ENCODE peak calls at places on chromosomes 4 and X, in six cellular contexts. H is ascending aorta; T is cardiac fibroblast; F is lung; N is CD8-positive, alpha-beta T cell; S is fibroblast of the aortic adventitia. J is an unnamed sample.

GRCh38 chrX:24561121-24561520 is 86.0 kb downstream of the PCYT1B start:
- DNase-seq in N (no peak), H (no peak), S (peak), T (peak), F (no peak), J (peak)

GRCh38 chrX:19628006-19628575 is 112.8 kb upstream of the MAP3K15 start:
- DNase-seq in F (no peak), H (no peak), N (no peak), S (peak), T (no peak), J (no peak)

GRCh38 chr4:4425696-4426095 is 38.8 kb downstream of the NSG1 start:
- DNase-seq in S (no peak), H (no peak), T (no peak), F (no peak), N (no peak), J (no peak)

GRCh38 chrX:14344172-14344940 is 185.0 kb upstream of the GLRA2 start:
- DNase-seq in N (no peak), S (no peak), F (no peak), T (no peak), H (no peak), J (no peak)

GRCh38 chr4:109406337-109406931 is 27.2 kb upstream of the SEC24B start:
- DNase-seq in S (peak), F (no peak), H (no peak), N (no peak), T (peak), J (peak)

GRCh38 chr4:122050836-122051235 is 99.0 kb upstream of the TRPC3 start:
- DNase-seq in F (no peak), N (no peak), H (no peak), T (no peak), S (no peak), J (no peak)

GRCh38 chr4:48331577-48332340 is 9.6 kb upstream of the SLAIN2 start:
- DNase-seq in S (peak), T (peak), N (no peak), H (no peak), F (no peak), J (peak)

GRCh38 chrX:107684956-107685385 is 56.7 kb downstream of the PRPS1 start:
- DNase-seq in S (peak), F (peak), H (peak), N (no peak), T (peak), J (peak)

GRCh38 chr4:138696771-138697170 is 318.8 kb upstream of the NOCT start:
- DNase-seq in N (no peak), F (no peak), H (no peak), T (no peak), S (no peak), J (no peak)

GRCh38 chr4:171117457-171117856 is 695.7 kb upstream of the GALNTL6 start:
- DNase-seq in N (no peak), S (no peak), H (no peak), F (no peak), T (no peak), J (no peak)

GRCh38 chr4:3372933-3373465 is 68.8 kb upstream of the HGFAC start:
- DNase-seq in S (no peak), F (peak), T (no peak), N (peak), H (peak), J (no peak)

GRCh38 chr4:69823481-69824186 is 36.3 kb downstream of the SULT1E1 start:
- DNase-seq in S (peak), N (peak), T (peak), H (no peak), F (peak), J (peak)

GRCh38 chrX:39855748-39856129 is 242.0 kb downstream of the BCOR start:
- DNase-seq in S (peak), N (peak), T (peak), H (no peak), F (no peak), J (no peak)

GRCh38 chr4:4384837-4385236 is 2.1 kb upstream of the NSG1 start:
- DNase-seq in F (no peak), T (peak), H (no peak), S (no peak), N (no peak), J (peak)

GRCh38 chr4:16056681-16057400 is 27.0 kb downstream of the PROM1 start:
- DNase-seq in S (no peak), H (peak), T (no peak), F (no peak), N (no peak), J (no peak)

GRCh38 chrX:2282490-2283090 is 218.2 kb downstream of the DHRSX start:
- DNase-seq in N (no peak), F (no peak), H (no peak), S (no peak), T (no peak), J (no peak)

GRCh38 chr4:11743961-11744360 is 315.3 kb upstream of the HS3ST1 start:
- DNase-seq in N (no peak), S (no peak), T (peak), H (no peak), F (no peak), J (no peak)

GRCh38 chrX:10875995-10876394 is 235.1 kb upstream of the HCCS start:
- DNase-seq in T (no peak), H (no peak), S (no peak), F (no peak), N (no peak), J (no peak)

GRCh38 chr4:133377286-133377685 is 228.2 kb downstream of the PCDH10 start:
- DNase-seq in N (no peak), H (no peak), F (no peak), S (no peak), T (no peak), J (no peak)

GRCh38 chr4:15784959-15785634 is 7.0 kb downstream of the CD38 start:
- DNase-seq in F (no peak), N (no peak), T (no peak), H (no peak), S (no peak), J (no peak)

GRCh38 chrX:45323387-45323786 is 122.7 kb upstream of the DIPK2B start:
- DNase-seq in T (no peak), S (no peak), F (no peak), N (no peak), H (no peak), J (no peak)

GRCh38 chr4:144709159-144709558 is 63.2 kb downstream of the HHIP start:
- DNase-seq in F (no peak), S (peak), H (no peak), N (no peak), T (peak), J (peak)

GRCh38 chr4:11456441-11456840 is 27.7 kb upstream of the HS3ST1 start:
- DNase-seq in H (no peak), F (no peak), S (no peak), N (no peak), T (no peak), J (no peak)

GRCh38 chr4:152525878-152526277 is 10.0 kb downstream of the FBXW7 start:
- DNase-seq in T (no peak), S (no peak), F (no peak), H (no peak), N (no peak), J (no peak)

GRCh38 chrX:132407704-132408103 is 81.1 kb downstream of the MBNL3 start:
- DNase-seq in T (no peak), H (no peak), S (no peak), N (no peak), F (no peak), J (no peak)

GRCh38 chr4:89837385-89837995 is 529 bp upstream of the SNCA start:
- DNase-seq in F (no peak), H (no peak), N (no peak), S (no peak), T (peak), J (peak)
- TF ChIP-seq CTCF in F (no peak), H (no peak), N (no peak), S (no peak), T (no peak), J (no peak)

GRCh38 chr4:71188197-71188625 is 150.6 kb upstream of the SLC4A4 start:
- DNase-seq in H (no peak), S (no peak), T (peak), F (no peak), N (no peak), J (no peak)
- H3K4me3 ChIP-seq in H (peak), S (peak), T (peak), F (peak), N (peak), J (peak)

GRCh38 chr4:165343353-165344191 is 16.1 kb downstream of the MSMO1 start:
- DNase-seq in S (peak), T (no peak), H (no peak), N (no peak), F (no peak), J (no peak)
- TF ChIP-seq CTCF in S (peak), T (no peak), H (no peak), N (no peak), F (no peak), J (peak)

GRCh38 chrX:130524476-130525194 is 122.8 kb downstream of the RBMX2 start:
- DNase-seq in T (no peak), N (no peak), H (no peak), F (no peak), S (no peak), J (no peak)
- H3K4me3 ChIP-seq in T (no peak), N (no peak), H (peak), F (no peak), S (no peak), J (no peak)

GRCh38 chr4:120809518-120809917 is 113.0 kb downstream of the PRDM5 start:
- DNase-seq in T (no peak), S (no peak), H (no peak), N (no peak), F (no peak), J (peak)
- TF ChIP-seq CTCF in T (peak), S (peak), H (no peak), N (no peak), F (no peak), J (peak)

GRCh38 chr4:183861426-183861825 is 43.7 kb upstream of the STOX2 start:
- DNase-seq in T (no peak), N (no peak), H (no peak), S (no peak), F (no peak), J (no peak)
- H3K4me3 ChIP-seq in T (no peak), N (no peak), H (no peak), S (no peak), F (no peak), J (no peak)

DNA sequence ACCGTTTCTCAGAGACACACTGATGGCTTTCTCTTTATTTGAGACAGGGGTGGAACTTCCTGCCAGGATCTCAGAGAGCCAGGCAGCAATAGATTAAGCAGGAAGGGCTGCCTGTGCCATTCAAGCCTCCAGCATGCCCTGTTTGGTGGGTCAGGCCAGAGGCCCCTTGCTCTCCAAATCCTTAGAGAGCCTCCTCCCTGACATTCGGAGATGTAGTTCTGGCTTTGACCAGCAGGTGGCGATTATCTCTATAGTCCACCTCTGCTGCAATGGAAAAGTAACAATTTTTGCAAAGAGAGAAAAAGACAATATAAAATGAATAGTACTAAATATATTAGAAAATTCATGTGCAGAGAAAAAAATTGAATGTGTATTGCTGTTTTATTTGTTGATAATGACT is 93.9 kb downstream of the NXF2B start:
- DNase-seq in N (peak), T (peak), S (peak), F (peak), H (peak), J (peak)
- TF ChIP-seq CTCF in N (peak), T (peak), S (peak), F (peak), H (peak), J (peak)